ENCODE peak calls at places on chromosomes 16 and 17, in four cellular contexts. G, R, I and U are unnamed samples.

GRCh38 chr16:78309763-78310162 is 210.3 kb downstream of the WWOX start:
- DNase-seq in I (no peak), G (no peak), R (no peak), U (no peak)

GRCh38 chr16:27217256-27217655 is 13.9 kb downstream of the KDM8 start:
- DNase-seq in I (peak; percentile 51), R (no peak), G (no peak), U (peak; percentile 74)

GRCh38 chr16:89080251-89080853 is 13.3 kb upstream of the ACSF3 start:
- DNase-seq in I (no peak), G (no peak), R (no peak), U (no peak)

GRCh38 chr17:77286641-77287431 is 146.1 kb downstream of the SEC14L1 start:
- DNase-seq in I (peak; percentile 93), R (peak; percentile 97), G (no peak), U (no peak)

GRCh38 chr16:48101069-48101674 is 54.6 kb downstream of the ABCC12 start:
- DNase-seq in G (no peak), I (no peak), R (no peak), U (no peak)

GRCh38 chr17:18038149-18038850 is 668 bp downstream of the ATPAF2 start:
- DNase-seq in I (peak; percentile 53), G (no peak), R (no peak), U (no peak)

GRCh38 chr16:53378138-53378537 is 56.1 kb upstream of the RBL2 start:
- DNase-seq in I (no peak), G (no peak), R (no peak), U (no peak)

GRCh38 chr17:30954046-30954805 is 16.6 kb upstream of the RNF135 start:
- DNase-seq in R (no peak), I (no peak), G (no peak), U (peak; percentile 49)

GRCh38 chr16:57889522-57889921 is 81.4 kb downstream of the CNGB1 start:
- DNase-seq in R (no peak), I (peak; percentile 28), G (no peak), U (no peak)

GRCh38 chr17:10360578-10360977 is 12.2 kb downstream of the MYH13 start:
- DNase-seq in R (no peak), I (no peak), G (no peak), U (no peak)

GRCh38 chr17:70106551-70106950 is 31.5 kb downstream of the KCNJ16 start:
- DNase-seq in I (no peak), G (no peak), R (no peak), U (no peak)

GRCh38 chr17:43848601-43849000 is 1.6 kb downstream of the CD300LG start:
- DNase-seq in I (no peak), R (no peak), G (no peak), U (no peak)

GRCh38 chr17:59851431-59852375 is 41.0 kb downstream of the TUBD1 start:
- DNase-seq in G (no peak), R (peak; percentile 37), I (peak; percentile 59), U (no peak)

GRCh38 chr17:74780443-74781238 is 4.5 kb upstream of the NAT9 start:
- DNase-seq in G (peak; percentile 62), R (no peak), I (peak; percentile 54), U (peak; percentile 73)

GRCh38 chr17:61595418-61595817 is 4.4 kb upstream of the NACA2 start:
- DNase-seq in I (no peak), G (no peak), R (no peak), U (no peak)

GRCh38 chr17:8918811-8919210 is 46.7 kb downstream of the PIK3R5 start:
- DNase-seq in I (no peak), G (no peak), R (no peak), U (no peak)

GRCh38 chr17:36705651-36706436 is 104.5 kb downstream of the MRM1 start:
- DNase-seq in G (peak; percentile 70), R (peak; percentile 54), I (peak; percentile 65), U (no peak)

GRCh38 chr17:32780721-32781120 is 96.2 kb downstream of the MYO1D start:
- DNase-seq in I (no peak), G (no peak), R (no peak), U (no peak)

GRCh38 chr16:29665294-29666077 is 2.4 kb downstream of the SPN start:
- DNase-seq in G (peak; percentile 35), I (no peak), R (no peak), U (no peak)

GRCh38 chr17:82227629-82228277 is 1.1 kb upstream of the SLC16A3 start:
- DNase-seq in R (no peak), I (no peak), G (no peak), U (no peak)

GRCh38 chr17:50872710-50873424 is 6.7 kb upstream of the TOB1 start:
- DNase-seq in G (peak; percentile 53), R (peak; percentile 81), I (no peak), U (no peak)

GRCh38 chr17:65385726-65386125 is 175.7 kb downstream of the AXIN2 start:
- DNase-seq in I (no peak), G (no peak), R (no peak), U (no peak)

GRCh38 chr17:59760164-59760563 is 52.7 kb downstream of the VMP1 start:
- DNase-seq in R (no peak), G (no peak), I (no peak), U (no peak)

GRCh38 chr17:18877104-18877503 is 19.2 kb downstream of the PRPSAP2 start:
- DNase-seq in G (no peak), R (no peak), I (peak; percentile 68), U (no peak)